ENCODE peak calls at places on chromosomes 2 and 18, in eight cellular contexts. One of them, this sample, is unnamed.

GRCh38 chr2:142234701-142235100 is 103.9 kb upstream of the LRP1B start:
- DNase-seq in OCI-LY7: no peak
- DNase-seq in Peyer's patch: no peak
- DNase-seq in endodermal cell: no peak
- DNase-seq in cardiac fibroblast: no peak
- DNase-seq in Calu3: no peak
- DNase-seq in sigmoid colon: no peak
- DNase-seq in heart left ventricle: no peak
- DNase-seq in this sample: no peak

GRCh38 chr2:98252394-98252793 is 93.9 kb upstream of the CNGA3 start:
- DNase-seq in Peyer's patch: peak
- DNase-seq in Calu3: no peak
- DNase-seq in sigmoid colon: no peak
- DNase-seq in OCI-LY7: no peak
- DNase-seq in cardiac fibroblast: no peak
- DNase-seq in heart left ventricle: no peak
- DNase-seq in endodermal cell: no peak
- DNase-seq in this sample: no peak

GRCh38 chr2:157923598-157923997 is 47.5 kb upstream of the ACVR1 start:
- DNase-seq in cardiac fibroblast: no peak
- DNase-seq in Peyer's patch: no peak
- DNase-seq in sigmoid colon: no peak
- DNase-seq in endodermal cell: no peak
- DNase-seq in Calu3: no peak
- DNase-seq in OCI-LY7: no peak
- DNase-seq in heart left ventricle: no peak
- DNase-seq in this sample: no peak

GRCh38 chr18:58998421-58999203 is 133.9 kb downstream of the ZNF532 start:
- DNase-seq in sigmoid colon: no peak
- DNase-seq in heart left ventricle: peak
- DNase-seq in OCI-LY7: peak
- DNase-seq in endodermal cell: peak
- DNase-seq in cardiac fibroblast: peak
- DNase-seq in Calu3: no peak
- DNase-seq in Peyer's patch: peak
- DNase-seq in this sample: no peak

GRCh38 chr2:54240515-54241219 is 15.4 kb downstream of the TSPYL6 start:
- DNase-seq in Calu3: no peak
- DNase-seq in Peyer's patch: no peak
- DNase-seq in OCI-LY7: no peak
- DNase-seq in endodermal cell: peak
- DNase-seq in cardiac fibroblast: peak
- DNase-seq in heart left ventricle: no peak
- DNase-seq in sigmoid colon: peak
- DNase-seq in this sample: no peak

GRCh38 chr2:234392230-234392629 is 104.7 kb downstream of the ARL4C start:
- DNase-seq in sigmoid colon: no peak
- DNase-seq in cardiac fibroblast: no peak
- DNase-seq in heart left ventricle: no peak
- DNase-seq in Calu3: no peak
- DNase-seq in OCI-LY7: no peak
- DNase-seq in endodermal cell: no peak
- DNase-seq in Peyer's patch: no peak
- DNase-seq in this sample: no peak

GRCh38 chr2:98134138-98134537 is 47.2 kb downstream of the VWA3B start:
- DNase-seq in Peyer's patch: peak
- DNase-seq in heart left ventricle: no peak
- DNase-seq in Calu3: no peak
- DNase-seq in sigmoid colon: no peak
- DNase-seq in OCI-LY7: no peak
- DNase-seq in endodermal cell: peak
- DNase-seq in cardiac fibroblast: no peak
- DNase-seq in this sample: peak

GRCh38 chr2:158723921-158724802 is 71.0 kb upstream of the DAPL1 start:
- DNase-seq in Peyer's patch: no peak
- DNase-seq in Calu3: peak
- DNase-seq in OCI-LY7: no peak
- DNase-seq in cardiac fibroblast: no peak
- DNase-seq in heart left ventricle: no peak
- DNase-seq in endodermal cell: peak
- DNase-seq in sigmoid colon: no peak
- DNase-seq in this sample: no peak

GRCh38 chr2:187435756-187436155 is 12.3 kb downstream of the CALCRL start:
- DNase-seq in Calu3: no peak
- DNase-seq in sigmoid colon: no peak
- DNase-seq in Peyer's patch: no peak
- DNase-seq in cardiac fibroblast: peak
- DNase-seq in OCI-LY7: no peak
- DNase-seq in heart left ventricle: no peak
- DNase-seq in endodermal cell: no peak
- DNase-seq in this sample: no peak

GRCh38 chr2:7685342-7686015 is 768.3 kb downstream of the RNF144A start:
- DNase-seq in cardiac fibroblast: no peak
- DNase-seq in OCI-LY7: no peak
- DNase-seq in heart left ventricle: no peak
- DNase-seq in endodermal cell: no peak
- DNase-seq in sigmoid colon: no peak
- DNase-seq in Peyer's patch: no peak
- DNase-seq in Calu3: no peak
- DNase-seq in this sample: no peak

GRCh38 chr2:152920846-152921245 is 202.4 kb downstream of the ARL6IP6 start:
- DNase-seq in Peyer's patch: no peak
- DNase-seq in heart left ventricle: no peak
- DNase-seq in sigmoid colon: peak
- DNase-seq in OCI-LY7: no peak
- DNase-seq in cardiac fibroblast: no peak
- DNase-seq in endodermal cell: no peak
- DNase-seq in Calu3: no peak
- DNase-seq in this sample: no peak

GRCh38 chr18:62810682-62811081 is 95.3 kb downstream of the PHLPP1 start:
- DNase-seq in cardiac fibroblast: no peak
- DNase-seq in OCI-LY7: no peak
- DNase-seq in Calu3: no peak
- DNase-seq in Peyer's patch: no peak
- DNase-seq in endodermal cell: no peak
- DNase-seq in sigmoid colon: no peak
- DNase-seq in heart left ventricle: no peak
- DNase-seq in this sample: no peak

GRCh38 chr18:56517181-56517580 is 121.2 kb downstream of the TXNL1 start:
- DNase-seq in Calu3: no peak
- DNase-seq in Peyer's patch: no peak
- DNase-seq in heart left ventricle: no peak
- DNase-seq in cardiac fibroblast: no peak
- DNase-seq in sigmoid colon: no peak
- DNase-seq in OCI-LY7: no peak
- DNase-seq in endodermal cell: no peak
- DNase-seq in this sample: no peak

GRCh38 chr2:110959233-110959632 is 161.5 kb upstream of the BCL2L11 start:
- DNase-seq in Calu3: no peak
- DNase-seq in sigmoid colon: no peak
- DNase-seq in Peyer's patch: no peak
- DNase-seq in cardiac fibroblast: no peak
- DNase-seq in OCI-LY7: no peak
- DNase-seq in endodermal cell: no peak
- DNase-seq in heart left ventricle: no peak
- DNase-seq in this sample: no peak

GRCh38 chr2:64836566-64836965 is 152.6 kb upstream of the SLC1A4 start:
- DNase-seq in OCI-LY7: no peak
- DNase-seq in endodermal cell: no peak
- DNase-seq in Calu3: no peak
- DNase-seq in Peyer's patch: no peak
- DNase-seq in heart left ventricle: no peak
- DNase-seq in sigmoid colon: no peak
- DNase-seq in cardiac fibroblast: no peak
- DNase-seq in this sample: no peak

GRCh38 chr2:106193491-106193976 is 567 bp downstream of the UXS1 start:
- DNase-seq in heart left ventricle: peak
- DNase-seq in cardiac fibroblast: no peak
- DNase-seq in Peyer's patch: peak
- DNase-seq in OCI-LY7: peak
- DNase-seq in sigmoid colon: no peak
- DNase-seq in endodermal cell: peak
- DNase-seq in Calu3: peak
- DNase-seq in this sample: no peak

DNA sequence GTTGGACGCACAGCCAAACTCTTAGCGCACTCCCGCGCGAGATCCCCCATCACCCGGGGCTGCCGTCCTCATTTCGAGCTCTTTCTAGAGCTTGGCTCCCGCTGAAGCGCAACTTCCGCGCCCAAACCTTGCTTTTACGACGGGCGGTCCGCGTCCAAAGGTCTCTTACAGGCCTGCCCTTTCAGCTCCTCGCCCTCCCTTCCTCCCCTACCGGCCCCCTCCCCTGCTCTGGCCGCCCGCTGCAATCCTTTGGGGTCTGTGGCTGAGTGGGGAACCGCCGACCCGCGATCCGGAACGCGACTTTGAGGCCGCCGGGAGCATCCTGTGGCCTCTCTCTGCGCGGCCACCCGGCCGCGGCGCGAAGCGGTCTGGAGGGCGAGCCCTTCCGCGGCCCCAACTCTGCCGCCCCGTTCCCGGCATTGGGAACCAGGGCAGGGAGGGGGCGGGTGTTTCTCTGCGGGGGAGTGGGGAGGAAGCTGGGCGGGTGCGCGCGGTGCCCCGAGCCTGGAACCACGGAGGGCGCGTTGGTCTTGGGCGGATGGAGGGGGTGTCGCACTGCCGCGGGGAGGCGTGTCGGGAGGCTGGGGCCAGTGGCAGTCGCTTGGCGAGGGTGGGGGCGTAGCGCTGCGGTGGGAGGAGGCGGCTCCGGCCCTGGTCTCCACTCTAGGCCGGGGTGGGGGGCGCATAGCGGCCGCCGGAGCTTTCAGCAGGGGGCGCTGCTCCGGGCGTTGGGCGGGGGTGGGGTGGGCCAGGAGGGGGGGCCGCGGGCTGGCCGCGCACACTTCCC is at the start of gene GDF7:
- DNase-seq in sigmoid colon: no peak
- DNase-seq in heart left ventricle: no peak
- DNase-seq in OCI-LY7: no peak
- DNase-seq in cardiac fibroblast: no peak
- DNase-seq in Calu3: no peak
- DNase-seq in endodermal cell: peak
- DNase-seq in Peyer's patch: peak
- DNase-seq in this sample: peak
- TF ChIP-seq CTCF in sigmoid colon: no peak
- TF ChIP-seq CTCF in heart left ventricle: peak
- TF ChIP-seq CTCF in OCI-LY7: peak
- TF ChIP-seq CTCF in cardiac fibroblast: peak
- TF ChIP-seq CTCF in Calu3: peak
- TF ChIP-seq CTCF in endodermal cell: peak
- TF ChIP-seq CTCF in Peyer's patch: no peak
- TF ChIP-seq CTCF in this sample: no peak

DNA sequence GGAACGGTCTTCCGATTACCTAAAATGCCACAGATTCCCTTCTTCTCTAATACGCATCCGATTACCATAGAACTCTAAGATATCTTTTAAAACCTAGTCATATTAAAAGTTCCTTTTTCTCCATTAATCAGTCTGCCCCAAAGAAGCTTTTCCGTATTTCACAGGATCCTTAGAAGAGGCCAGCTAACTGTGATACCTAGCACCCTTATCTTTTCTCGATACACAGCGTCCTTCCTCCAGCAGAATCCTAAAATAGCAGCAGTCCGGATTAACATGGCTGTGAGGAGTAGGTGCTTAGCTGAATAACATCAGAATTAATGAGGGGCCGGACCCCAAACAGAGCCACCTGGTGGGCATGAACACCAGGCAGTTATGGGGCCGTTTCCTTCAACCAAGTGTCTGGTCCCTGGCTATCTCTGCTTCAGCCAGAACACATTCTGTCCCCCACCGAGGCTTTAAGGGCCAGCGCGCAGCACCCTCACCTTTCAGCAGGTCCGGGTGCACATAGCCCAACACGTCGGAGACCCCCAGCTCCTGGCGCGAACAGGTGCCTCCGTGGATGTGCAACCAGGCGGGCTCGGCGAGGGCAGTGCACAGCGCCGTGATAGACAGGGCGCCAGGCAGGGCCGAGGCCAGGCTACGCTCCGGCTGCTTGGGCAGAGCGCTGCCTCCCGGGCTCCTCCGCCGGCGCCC is 995 bp downstream of the TMEM127 start:
- DNase-seq in endodermal cell: peak
- DNase-seq in OCI-LY7: peak
- DNase-seq in sigmoid colon: peak
- DNase-seq in Calu3: peak
- DNase-seq in heart left ventricle: no peak
- DNase-seq in cardiac fibroblast: peak
- DNase-seq in Peyer's patch: peak
- DNase-seq in this sample: no peak
- TF ChIP-seq CTCF in endodermal cell: peak
- TF ChIP-seq CTCF in OCI-LY7: peak
- TF ChIP-seq CTCF in sigmoid colon: no peak
- TF ChIP-seq CTCF in Calu3: no peak
- TF ChIP-seq CTCF in heart left ventricle: peak
- TF ChIP-seq CTCF in cardiac fibroblast: peak
- TF ChIP-seq CTCF in Peyer's patch: peak
- TF ChIP-seq CTCF in this sample: no peak

GRCh38 chr2:55419514-55420243 is at the start of gene CCDC88A:
- DNase-seq in Calu3: peak
- DNase-seq in heart left ventricle: peak
- DNase-seq in endodermal cell: peak
- DNase-seq in OCI-LY7: peak
- DNase-seq in Peyer's patch: peak
- DNase-seq in cardiac fibroblast: peak
- DNase-seq in sigmoid colon: peak
- DNase-seq in this sample: peak
- TF ChIP-seq CTCF in Calu3: no peak
- TF ChIP-seq CTCF in heart left ventricle: peak
- TF ChIP-seq CTCF in endodermal cell: peak
- TF ChIP-seq CTCF in OCI-LY7: peak
- TF ChIP-seq CTCF in Peyer's patch: no peak
- TF ChIP-seq CTCF in cardiac fibroblast: peak
- TF ChIP-seq CTCF in sigmoid colon: peak
- TF ChIP-seq CTCF in this sample: no peak

GRCh38 chr2:177738461-177739234 is 333.9 kb downstream of the PDE11A start:
- DNase-seq in sigmoid colon: no peak
- DNase-seq in OCI-LY7: no peak
- DNase-seq in Calu3: no peak
- DNase-seq in cardiac fibroblast: no peak
- DNase-seq in heart left ventricle: no peak
- DNase-seq in Peyer's patch: no peak
- DNase-seq in endodermal cell: no peak
- DNase-seq in this sample: no peak

GRCh38 chr2:177731384-177731783 is 338.8 kb downstream of the AGPS start:
- DNase-seq in Calu3: no peak
- DNase-seq in OCI-LY7: no peak
- DNase-seq in Peyer's patch: no peak
- DNase-seq in sigmoid colon: no peak
- DNase-seq in endodermal cell: peak
- DNase-seq in heart left ventricle: no peak
- DNase-seq in cardiac fibroblast: no peak
- DNase-seq in this sample: no peak

GRCh38 chr2:177730792-177731191 is 338.2 kb downstream of the AGPS start:
- DNase-seq in Peyer's patch: no peak
- DNase-seq in cardiac fibroblast: no peak
- DNase-seq in heart left ventricle: no peak
- DNase-seq in Calu3: no peak
- DNase-seq in endodermal cell: no peak
- DNase-seq in sigmoid colon: no peak
- DNase-seq in OCI-LY7: no peak
- DNase-seq in this sample: no peak

GRCh38 chr2:177733322-177733855 is 339.2 kb downstream of the PDE11A start:
- DNase-seq in endodermal cell: no peak
- DNase-seq in Calu3: no peak
- DNase-seq in heart left ventricle: no peak
- DNase-seq in Peyer's patch: no peak
- DNase-seq in OCI-LY7: no peak
- DNase-seq in cardiac fibroblast: no peak
- DNase-seq in sigmoid colon: no peak
- DNase-seq in this sample: no peak

GRCh38 chr2:177735318-177735803 is 337.2 kb downstream of the PDE11A start:
- DNase-seq in Calu3: no peak
- DNase-seq in endodermal cell: no peak
- DNase-seq in heart left ventricle: no peak
- DNase-seq in Peyer's patch: no peak
- DNase-seq in cardiac fibroblast: no peak
- DNase-seq in sigmoid colon: no peak
- DNase-seq in OCI-LY7: no peak
- DNase-seq in this sample: no peak
- TF ChIP-seq CTCF in Calu3: no peak
- TF ChIP-seq CTCF in endodermal cell: peak
- TF ChIP-seq CTCF in heart left ventricle: no peak
- TF ChIP-seq CTCF in Peyer's patch: no peak
- TF ChIP-seq CTCF in cardiac fibroblast: no peak
- TF ChIP-seq CTCF in sigmoid colon: no peak
- TF ChIP-seq CTCF in OCI-LY7: no peak
- TF ChIP-seq CTCF in this sample: no peak